ENCODE peak calls at places on chromosomes 13 and 19, in ten cellular contexts. L is uterus, F is heart left ventricle, B is breast epithelium, U is tibial nerve, N is Peyer's patch, A is H1, P is IMR-90, O is body of pancreas, I is adrenal gland. X is an unnamed sample.

GRCh38 chr13:106683918-106684317 is 116.0 kb upstream of the ARGLU1 start:
- DNase-seq in P (no peak), I (no peak), A (no peak), L (no peak), N (no peak), U (no peak), B (no peak), O (no peak), F (no peak), X (no peak)

GRCh38 chr13:110887955-110888333 is 26.9 kb downstream of the ANKRD10 start:
- DNase-seq in F (no peak), L (no peak), N (no peak), P (no peak), A (no peak), U (no peak), B (no peak), I (no peak), O (no peak), X (no peak)

GRCh38 chr13:74751739-74752138 is 617.5 kb upstream of the KLF12 start:
- DNase-seq in L (no peak), F (no peak), I (no peak), B (no peak), O (no peak), N (no peak), A (no peak), U (no peak), P (no peak), X (no peak)

GRCh38 chr19:34254552-34255432 is at the start of gene GARRE1:
- DNase-seq in F (peak; percentile 68), P (peak; percentile 24), A (no peak), L (peak; percentile 37), B (no peak), O (peak; percentile 48), N (peak; percentile 73), I (peak; percentile 53), U (peak; percentile 76), X (peak; percentile 86)

GRCh38 chr13:113763254-113763653 is 4.2 kb downstream of the TMEM255B start:
- DNase-seq in N (peak; percentile 2), A (no peak), U (no peak), B (no peak), F (no peak), O (no peak), I (no peak), P (no peak), L (no peak), X (peak; percentile 51)

GRCh38 chr13:101433895-101434294 is 17.6 kb upstream of the NALCN start:
- DNase-seq in O (no peak), A (no peak), B (no peak), I (no peak), F (no peak), P (no peak), L (no peak), N (no peak), U (no peak), X (no peak)

GRCh38 chr13:50406831-50407230 is 391.6 kb downstream of the KCNRG start:
- DNase-seq in B (no peak), U (no peak), I (no peak), L (no peak), A (no peak), P (no peak), F (no peak), N (no peak), O (no peak), X (no peak)

GRCh38 chr13:77810430-77810829 is 108.2 kb downstream of the EDNRB start:
- DNase-seq in P (peak; percentile 34), I (no peak), L (no peak), A (no peak), F (no peak), U (no peak), O (no peak), N (no peak), B (no peak), X (no peak)

GRCh38 chr19:36771275-36772231 is 1.1 kb downstream of the ZNF850 start:
- DNase-seq in L (peak; percentile 68), I (peak; percentile 73), U (no peak), N (peak; percentile 61), O (peak; percentile 60), A (peak; percentile 85), F (peak; percentile 85), P (peak; percentile 87), B (peak; percentile 73), X (peak; percentile 76)

GRCh38 chr19:19451429-19452240 is 46.2 kb downstream of the GATAD2A start:
- DNase-seq in O (no peak), A (no peak), U (no peak), I (no peak), P (no peak), B (no peak), F (no peak), N (no peak), L (no peak), X (no peak)

GRCh38 chr13:110993788-110994187 is 78.9 kb upstream of the ANKRD10 start:
- DNase-seq in A (no peak), O (no peak), U (no peak), P (no peak), I (no peak), L (no peak), N (no peak), B (no peak), F (no peak), X (no peak)

GRCh38 chr19:50461066-50461875 is 15.0 kb upstream of the EMC10 start:
- DNase-seq in P (peak; percentile 64), L (peak; percentile 28), N (peak; percentile 76), O (peak; percentile 65), F (no peak), I (peak; percentile 52), B (peak; percentile 65), U (peak; percentile 33), A (no peak), X (peak; percentile 82)

GRCh38 chr13:76723551-76724232 is 162.5 kb downstream of the KCTD12 start:
- DNase-seq in B (no peak), L (no peak), O (no peak), A (peak; percentile 17), U (no peak), F (peak; percentile 27), P (peak; percentile 89), I (no peak), N (no peak), X (no peak)
- TF ChIP-seq POLR2A in B (no peak), L (no peak), O (no peak), A (no peak), U (no peak), F (no peak), P (no peak), I (no peak), N (no peak), X (no peak)

DNA sequence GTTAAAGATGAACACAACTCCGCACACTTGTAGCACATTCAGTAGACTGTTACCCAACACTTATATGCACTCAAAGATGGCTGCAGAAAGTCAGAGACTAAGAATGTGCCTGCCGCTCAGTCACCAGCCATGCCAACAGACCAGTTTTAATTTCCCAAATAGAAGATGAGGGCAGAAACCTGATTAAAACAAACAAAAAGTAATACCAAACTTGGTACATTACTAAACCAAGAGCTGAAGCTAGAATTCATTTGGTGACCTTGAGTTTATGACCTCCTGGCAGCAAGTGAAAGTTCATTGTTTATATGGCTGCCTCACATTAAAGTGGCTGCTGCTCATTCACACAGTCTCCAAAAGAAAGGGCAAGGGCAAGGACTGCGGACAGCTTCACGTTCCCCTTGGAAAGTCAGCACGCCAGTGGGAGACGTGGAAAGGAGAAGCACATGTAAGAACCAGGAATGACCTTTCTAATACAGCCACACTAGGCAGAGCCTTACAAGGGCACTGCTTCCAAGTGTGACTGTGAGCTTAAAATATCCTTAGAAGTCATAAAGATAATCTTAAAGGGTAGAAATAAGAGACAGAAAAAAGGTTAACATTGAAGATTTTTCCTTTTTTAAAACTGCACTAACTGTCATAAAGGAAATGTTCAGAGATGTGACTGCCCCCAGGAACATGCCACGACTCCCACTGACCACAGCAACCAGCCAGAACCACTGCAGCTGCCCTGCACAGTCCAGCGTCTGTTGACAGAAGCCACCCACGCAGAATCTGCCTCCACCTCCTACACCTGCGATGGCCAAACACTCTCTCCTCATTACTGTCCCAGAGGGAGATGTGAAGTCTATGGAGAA is 73.5 kb downstream of the STK24 start:
- DNase-seq in A (no peak), P (peak; percentile 38), L (no peak), B (no peak), O (no peak), I (no peak), U (no peak), N (no peak), F (no peak), X (no peak)
- H3K4me1 ChIP-seq in A (peaks cover 18% of the 10 kb centered on the region), P (peaks cover 33% of the 10 kb centered on the region), L (peaks cover 6% of the 10 kb centered on the region), B (peaks cover 41% of the 10 kb centered on the region), O (peaks cover 67% of the 10 kb centered on the region), I (peaks cover 67% of the 10 kb centered on the region), U (peaks cover 53% of the 10 kb centered on the region), N (peaks cover 47% of the 10 kb centered on the region), F (peaks cover 50% of the 10 kb centered on the region), X (peaks cover 70% of the 10 kb centered on the region)

GRCh38 chr13:112443191-112444000 is 67.2 kb downstream of the SPACA7 start:
- DNase-seq in U (no peak), F (no peak), I (no peak), B (no peak), O (no peak), A (no peak), N (no peak), P (no peak), L (no peak), X (peak; percentile 57)
- TF ChIP-seq CTCF in U (no peak), F (no peak), I (no peak), B (no peak), O (no peak), A (peak; percentile 81), N (no peak), P (peak; percentile 35), L (no peak), X (no peak)

DNA sequence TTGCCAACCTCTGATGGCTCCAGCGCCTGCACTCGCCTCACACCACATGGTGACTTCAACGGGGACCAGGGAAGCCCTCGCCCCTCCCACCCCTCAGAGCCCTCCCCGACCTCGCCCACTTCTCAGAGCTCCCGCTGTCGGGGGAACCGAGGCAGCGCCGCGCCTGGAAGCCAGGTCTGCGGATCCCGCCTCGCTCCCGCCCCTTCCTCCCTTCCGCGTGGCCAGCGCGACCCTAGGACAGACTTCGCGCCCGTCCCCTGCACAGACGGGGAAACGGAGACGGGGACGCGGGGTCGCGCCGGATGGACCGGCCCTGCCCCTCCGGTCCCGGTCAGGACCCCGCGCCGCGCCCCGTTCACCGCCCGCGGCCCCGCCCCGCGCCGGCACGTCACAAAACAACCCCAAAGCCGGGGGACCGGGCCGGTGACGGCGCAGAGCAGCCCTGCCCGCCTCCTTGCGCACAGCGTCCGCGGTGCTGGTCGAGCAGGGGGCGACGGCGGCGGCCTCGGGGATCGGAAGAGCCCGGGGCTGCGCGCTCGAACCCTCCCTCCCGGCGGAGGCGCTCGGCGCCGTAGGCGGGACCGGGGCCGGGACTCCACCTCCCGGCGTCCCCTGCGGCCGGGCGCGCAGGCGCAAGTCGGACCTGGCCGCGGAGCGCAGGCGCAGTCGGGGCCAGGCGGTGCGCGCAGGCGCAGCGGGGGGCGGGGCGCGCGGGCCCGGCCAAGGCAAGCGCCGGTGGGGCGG is 379 bp upstream of the CDC34 start:
- DNase-seq in I (peak; percentile 91), N (peak; percentile 91), F (peak; percentile 88), A (no peak), L (peak; percentile 89), U (peak; percentile 68), O (peak; percentile 88), P (peak; percentile 76), B (peak; percentile 79), X (peak; percentile 93)
- TF ChIP-seq POLR2A in I (no peak), N (peak; percentile 57), F (peak; percentile 72), A (no peak), L (no peak), U (peak; percentile 91), O (peak; percentile 25), P (no peak), B (no peak), X (no peak)

DNA sequence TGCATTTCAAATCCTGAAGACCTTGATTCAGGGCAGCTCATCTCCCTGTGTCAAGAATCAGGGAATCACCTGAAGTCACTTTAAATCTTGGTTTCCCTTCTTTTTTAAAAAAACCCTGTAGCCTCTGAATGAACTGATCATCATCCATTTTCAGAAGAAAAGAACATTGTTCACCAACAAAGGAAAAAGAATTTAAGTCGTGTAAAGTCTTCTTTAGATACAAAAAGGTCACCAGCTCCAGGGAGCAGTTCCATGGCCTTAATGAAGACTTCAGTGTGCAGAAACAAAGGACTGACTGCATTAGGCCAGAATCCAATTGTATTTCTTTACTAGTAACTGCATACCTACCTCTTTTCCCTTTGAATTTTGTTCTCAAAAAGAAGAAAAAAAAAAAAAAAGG is 245.0 kb downstream of the ABCC4 start:
- DNase-seq in L (no peak), B (no peak), N (no peak), F (no peak), U (no peak), P (no peak), A (no peak), O (no peak), I (no peak), X (no peak)
- H3K4me1 ChIP-seq in L (no peaks in the 10 kb centered on the region), B (no peaks in the 10 kb centered on the region), N (no peaks in the 10 kb centered on the region), F (no peaks in the 10 kb centered on the region), U (no peaks in the 10 kb centered on the region), P (no peaks in the 10 kb centered on the region), A (no peaks in the 10 kb centered on the region), O (no peaks in the 10 kb centered on the region), I (no peaks in the 10 kb centered on the region), X (no peaks in the 10 kb centered on the region)